ENCODE peak calls at places on chromosomes 3 and 15, in eight cellular contexts. B is left lung; F is AG09319; E is GM20000; X is NCI-H2171 treated with DMSO at 0.1 percent for 48 hours; R is mesendoderm; O is iris pigment epithelial cell; J is activated naive CD4-positive, alpha-beta T cell. Q is an unnamed sample.

GRCh38 chr3:174949523-174949922 is 90.4 kb downstream of the NAALADL2 start:
- DNase-seq in X (no peak), B (no peak), F (peak; percentile 91), R (no peak), E (no peak), J (no peak), O (peak; percentile 98), Q (no peak)

GRCh38 chr3:67529337-67529736 is 125.1 kb downstream of the SUCLG2 start:
- DNase-seq in R (no peak), B (no peak), X (no peak), E (no peak), J (no peak), O (no peak), F (no peak), Q (no peak)

GRCh38 chr3:67809370-67809935 is 155.0 kb upstream of the SUCLG2 start:
- DNase-seq in F (no peak), B (no peak), X (no peak), E (no peak), R (no peak), O (no peak), J (no peak), Q (no peak)

GRCh38 chr3:45994661-45995369 is 809 bp downstream of the FYCO1 start:
- DNase-seq in J (no peak), X (peak; percentile 53), F (no peak), O (peak; percentile 16), R (peak; percentile 50), B (no peak), E (peak; percentile 67), Q (no peak)

GRCh38 chr3:137768361-137769320 is 4.5 kb downstream of the SOX14 start:
- DNase-seq in J (no peak), B (peak; percentile 80), E (peak; percentile 14), X (no peak), F (no peak), O (no peak), R (peak; percentile 64), Q (no peak)

GRCh38 chr3:124422805-124423204 is 307.4 kb upstream of the UMPS start:
- DNase-seq in X (no peak), O (no peak), B (no peak), J (no peak), R (no peak), E (no peak), F (no peak), Q (no peak)

GRCh38 chr3:186841637-186842036 is 873 bp upstream of the ADIPOQ start:
- DNase-seq in O (no peak), R (no peak), J (no peak), F (no peak), E (no peak), X (no peak), B (no peak), Q (no peak)

GRCh38 chr3:42712716-42713372 is 10.2 kb upstream of the HHATL start:
- DNase-seq in O (no peak), E (no peak), X (peak; percentile 9), R (no peak), F (no peak), J (no peak), B (no peak), Q (peak; percentile 5)

GRCh38 chr3:24900202-24900601 is 405.6 kb upstream of the THRB start:
- DNase-seq in X (no peak), O (no peak), F (no peak), B (no peak), J (no peak), E (no peak), R (no peak), Q (no peak)

GRCh38 chr3:171129827-171130226 is 103.3 kb upstream of the SLC2A2 start:
- DNase-seq in E (no peak), O (peak; percentile 54), J (no peak), X (no peak), B (no peak), R (no peak), F (no peak), Q (no peak)

GRCh38 chr3:131503328-131503650 is 518 bp upstream of the MRPL3 start:
- DNase-seq in B (no peak), R (no peak), E (no peak), X (no peak), J (no peak), O (no peak), F (peak; percentile 2), Q (no peak)

GRCh38 chr15:63973212-63974009 is 72.9 kb downstream of the DAPK2 start:
- DNase-seq in R (no peak), O (peak; percentile 31), E (no peak), F (peak; percentile 44), J (no peak), B (no peak), X (no peak), Q (no peak)

GRCh38 chr3:124059580-124059979 is 67.7 kb upstream of the ROPN1 start:
- DNase-seq in E (no peak), F (no peak), J (no peak), X (no peak), R (no peak), B (no peak), O (peak; percentile 11), Q (no peak)

GRCh38 chr15:25177955-25178801 is 223.4 kb downstream of the SNRPN start:
- DNase-seq in E (no peak), O (no peak), X (no peak), R (no peak), J (no peak), B (peak; percentile 42), F (no peak), Q (no peak)

Q was measured in gastrocnemius medialis.